ENCODE peak calls at places on chromosomes 12 and 14, in nine cellular contexts. U is cardiac muscle cell, G is hepatocyte, C is pancreas, N is fibroblast of pulmonary artery, X is fibroblast of lung, O is HCT116, Z is mucosa of descending colon, T is transverse colon. K is an unnamed sample.

GRCh38 chr12:7609480-7609879 is 56.2 kb downstream of the APOBEC1 start:
- DNase-seq in G (no peak), U (peak), Z (no peak), O (no peak), C (no peak), N (peak), T (no peak), X (peak), K (peak)

GRCh38 chr14:34623506-34623905 is 6.4 kb downstream of the SNX6 start:
- DNase-seq in O (no peak), G (no peak), U (no peak), X (no peak), N (peak), C (no peak), T (no peak), Z (no peak), K (no peak)

GRCh38 chr12:124756151-124756550 is 107.5 kb downstream of the SCARB1 start:
- DNase-seq in C (no peak), Z (no peak), T (no peak), N (no peak), U (no peak), G (no peak), X (no peak), O (no peak), K (peak)

GRCh38 chr12:121738340-121738858 is 25.8 kb downstream of the TMEM120B start:
- DNase-seq in N (no peak), C (no peak), U (no peak), T (no peak), X (no peak), Z (no peak), G (no peak), O (no peak), K (no peak)

GRCh38 chr12:3743803-3744202 is 9.1 kb downstream of the CRACR2A start:
- DNase-seq in G (no peak), T (no peak), N (peak), C (no peak), Z (no peak), X (no peak), O (no peak), U (peak), K (no peak)

GRCh38 chr12:112759786-112760185 is 31.8 kb upstream of the RPH3A start:
- DNase-seq in T (no peak), X (no peak), Z (no peak), O (no peak), N (no peak), G (no peak), C (no peak), U (no peak), K (no peak)

GRCh38 chr12:124828264-124829007 is 35.2 kb downstream of the SCARB1 start:
- DNase-seq in G (peak), T (peak), O (no peak), C (peak), X (no peak), N (no peak), U (peak), Z (peak), K (no peak)

GRCh38 chr12:131097247-131098177 is 143.8 kb downstream of the ADGRD1 start:
- DNase-seq in Z (no peak), T (no peak), G (no peak), X (no peak), O (no peak), C (no peak), N (no peak), U (no peak), K (no peak)

GRCh38 chr12:575129-575502 is 88.1 kb downstream of the NINJ2 start:
- DNase-seq in C (no peak), Z (no peak), U (no peak), X (no peak), O (no peak), T (no peak), N (no peak), G (no peak), K (no peak)

GRCh38 chr12:120855823-120856589 is 48.2 kb downstream of the SPPL3 start:
- DNase-seq in C (no peak), N (no peak), Z (no peak), G (no peak), T (no peak), O (no peak), U (no peak), X (no peak), K (no peak)

GRCh38 chr12:107529991-107530390 is 155.6 kb upstream of the PWP1 start:
- DNase-seq in N (no peak), Z (no peak), C (no peak), T (no peak), G (no peak), U (no peak), O (no peak), X (no peak), K (no peak)

GRCh38 chr14:49971156-49972141 is 78.6 kb downstream of the ARF6 start:
- DNase-seq in N (peak), Z (peak), C (no peak), T (peak), X (peak), O (no peak), G (no peak), U (peak), K (peak)

GRCh38 chr14:43640718-43641267 is 866.3 kb downstream of the FSCB start:
- DNase-seq in G (no peak), C (peak), Z (no peak), O (no peak), N (no peak), X (no peak), U (no peak), T (no peak), K (no peak)

GRCh38 chr12:76569685-76570604 is 10.4 kb upstream of the OSBPL8 start:
- DNase-seq in G (no peak), N (no peak), T (no peak), Z (no peak), C (no peak), U (no peak), X (no peak), O (no peak), K (no peak)

GRCh38 chr12:53951577-53952334 is 2.9 kb upstream of the HOXC12 start:
- DNase-seq in U (no peak), T (no peak), Z (no peak), N (no peak), G (no peak), C (no peak), O (no peak), X (no peak), K (no peak)

GRCh38 chr12:27434673-27435565 is 11.6 kb upstream of the SMCO2 start:
- DNase-seq in X (peak), U (peak), Z (peak), O (no peak), T (no peak), C (peak), G (peak), N (peak), K (no peak)

GRCh38 chr12:39033789-39034188 is 128.4 kb upstream of the CPNE8 start:
- DNase-seq in U (no peak), C (no peak), Z (no peak), T (no peak), X (no peak), G (no peak), N (no peak), O (no peak), K (no peak)

GRCh38 chr12:42587564-42588307 is 1.8 kb downstream of the PRICKLE1 start:
- DNase-seq in O (no peak), N (no peak), X (no peak), Z (no peak), C (no peak), U (peak), T (no peak), G (peak), K (no peak)

GRCh38 chr14:67423424-67423823 is 11.5 kb upstream of the PLEK2 start:
- DNase-seq in G (no peak), N (no peak), U (no peak), C (no peak), O (no peak), X (no peak), T (no peak), Z (no peak), K (no peak)

GRCh38 chr14:24630087-24630871 is 3.7 kb downstream of the GZMB start:
- DNase-seq in G (no peak), T (no peak), N (no peak), X (no peak), Z (no peak), O (no peak), U (no peak), C (no peak), K (no peak)

GRCh38 chr14:77883479-77884238 is 83.8 kb downstream of the ADCK1 start:
- DNase-seq in O (no peak), U (no peak), N (no peak), C (no peak), X (no peak), G (no peak), T (no peak), Z (no peak), K (no peak)

GRCh38 chr12:27696864-27697564 is 767 bp downstream of the REP15 start:
- DNase-seq in O (no peak), U (no peak), X (no peak), N (no peak), C (no peak), Z (no peak), T (no peak), G (peak), K (peak)

GRCh38 chr12:29591140-29592020 is 93.9 kb upstream of the OVCH1 start:
- DNase-seq in G (peak), Z (no peak), U (peak), N (peak), X (peak), C (no peak), T (no peak), O (no peak), K (peak)
- TF ChIP-seq CTCF in G (peak), Z (no peak), U (peak), N (peak), X (peak), C (no peak), T (no peak), O (no peak), K (peak)

GRCh38 chr14:99262977-99263448 is 9.0 kb downstream of the BCL11B start:
- DNase-seq in C (no peak), G (no peak), U (no peak), Z (no peak), O (no peak), X (no peak), T (no peak), N (no peak), K (no peak)

GRCh38 chr14:99264691-99265090 is 7.3 kb downstream of the BCL11B start:
- DNase-seq in G (no peak), C (no peak), Z (no peak), X (no peak), U (no peak), T (no peak), O (no peak), N (no peak), K (no peak)

GRCh38 chr14:99265571-99265970 is 6.4 kb downstream of the BCL11B start:
- DNase-seq in U (no peak), O (no peak), T (no peak), N (no peak), X (no peak), Z (no peak), C (no peak), G (no peak), K (no peak)

GRCh38 chr14:99261916-99262787 is 9.8 kb downstream of the BCL11B start:
- DNase-seq in O (no peak), C (no peak), T (peak), N (no peak), U (no peak), G (no peak), Z (peak), X (no peak), K (no peak)

GRCh38 chr14:99263564-99264330 is 8.2 kb downstream of the BCL11B start:
- DNase-seq in U (no peak), Z (no peak), N (no peak), X (no peak), T (no peak), G (no peak), C (no peak), O (no peak), K (no peak)
- H3K4me3 ChIP-seq in U (no peak), Z (no peak), N (no peak), X (no peak), T (no peak), G (no peak), C (no peak), O (no peak), K (no peak)

DNA sequence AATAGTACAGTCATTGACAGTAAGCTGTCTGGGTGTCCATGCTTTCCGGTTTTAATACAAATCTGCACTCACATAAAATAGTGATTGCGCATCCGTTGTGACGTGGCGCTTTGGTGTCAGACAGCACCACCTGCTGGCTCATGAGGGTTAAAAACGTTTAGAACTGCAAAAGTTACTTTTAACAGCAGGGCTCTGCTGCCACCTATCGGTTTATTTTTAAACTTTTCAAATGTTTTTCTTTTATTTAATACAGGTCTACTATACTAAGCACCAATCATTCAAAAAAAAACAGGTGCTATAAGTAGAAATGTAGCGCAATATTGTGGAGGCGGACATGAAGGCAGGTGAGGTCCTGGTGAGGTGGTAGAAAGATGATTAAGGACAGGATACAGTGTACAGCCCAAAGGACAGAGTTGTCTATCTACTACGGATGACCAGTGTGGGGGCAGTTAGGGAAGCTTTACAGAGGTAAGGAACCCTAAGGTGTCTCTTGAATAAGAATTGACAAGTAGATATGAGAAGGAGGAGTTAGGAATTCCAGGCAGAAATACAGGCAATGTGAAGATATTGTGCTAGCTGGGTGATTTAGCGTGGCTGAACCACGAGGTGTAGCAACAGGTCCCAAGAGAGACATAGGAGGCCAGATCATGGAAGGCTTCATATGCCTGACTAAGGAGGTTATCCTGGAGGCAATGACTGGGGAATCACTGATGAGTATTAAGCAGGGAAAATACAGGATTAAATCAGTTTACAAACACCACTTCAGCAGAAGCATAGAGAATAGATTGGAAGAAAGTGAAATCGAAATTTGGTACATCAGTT is 91.5 kb upstream of the PRB2 start:
- DNase-seq in G (peak), T (peak), N (peak), C (peak), Z (peak), O (peak), U (peak), X (peak), K (peak)
- TF ChIP-seq CTCF in G (peak), T (peak), N (peak), C (peak), Z (peak), O (peak), U (peak), X (peak), K (peak)

GRCh38 chr12:1592444-1593231 is 1.7 kb downstream of the FBXL14 start:
- DNase-seq in G (peak), N (peak), C (peak), U (peak), O (no peak), T (peak), Z (peak), X (peak), K (peak)
- H3K4me3 ChIP-seq in G (peak), N (peak), C (peak), U (peak), O (peak), T (peak), Z (peak), X (peak), K (peak)

DNA sequence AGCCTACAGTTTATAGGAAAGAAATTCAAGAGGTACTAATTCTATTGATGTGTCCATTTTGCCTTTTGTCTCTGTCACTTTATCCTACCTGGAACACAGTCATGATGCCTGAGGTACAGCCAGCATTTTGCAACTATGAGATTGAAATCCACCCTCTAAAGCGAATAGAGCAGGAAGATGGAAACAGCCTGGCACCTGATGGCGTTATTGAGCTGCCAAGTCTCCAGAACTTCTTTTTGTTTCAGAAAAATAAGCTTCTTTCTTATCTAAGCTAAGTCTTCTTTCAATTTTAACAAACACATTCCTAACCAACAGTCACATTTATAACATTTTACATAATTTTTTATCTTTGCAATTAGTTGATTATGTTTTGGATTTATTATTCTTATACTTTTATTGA is 182.1 kb downstream of the PAWR start:
- DNase-seq in Z (no peak), N (no peak), C (no peak), X (no peak), O (no peak), G (no peak), T (no peak), U (no peak), K (no peak)
- TF ChIP-seq CTCF in Z (no peak), N (no peak), C (no peak), X (no peak), O (no peak), G (no peak), T (no peak), U (no peak), K (no peak)